ENCODE peak calls at places on chromosomes 6 and 20, in four cellular contexts. One of them, this sample, is unnamed.

GRCh38 chr6:27830212-27830664 is 82.0 kb downstream of the OR2B2 start:
- DNase-seq in IMR-90: no peak
- DNase-seq in GM12878: no peak
- DNase-seq in K562: no peak
- DNase-seq in this sample: peak; percentile 64

GRCh38 chr6:144320746-144321145 is 35.6 kb downstream of the UTRN start:
- DNase-seq in IMR-90: no peak
- DNase-seq in K562: no peak
- DNase-seq in GM12878: no peak
- DNase-seq in this sample: no peak

GRCh38 chr6:152783217-152783878 is 32.8 kb downstream of the VIP start:
- DNase-seq in IMR-90: no peak
- DNase-seq in K562: no peak
- DNase-seq in GM12878: no peak
- DNase-seq in this sample: peak; percentile 6

GRCh38 chr20:58511861-58512260 is 3.3 kb downstream of the APCDD1L start:
- DNase-seq in K562: no peak
- DNase-seq in IMR-90: no peak
- DNase-seq in GM12878: no peak
- DNase-seq in this sample: no peak

GRCh38 chr20:11891827-11892521 is 25.7 kb upstream of the BTBD3 start:
- DNase-seq in K562: peak; percentile 53
- DNase-seq in GM12878: peak; percentile 17
- DNase-seq in IMR-90: peak; percentile 62
- DNase-seq in this sample: peak; percentile 79

GRCh38 chr6:24052632-24053031 is 73.4 kb upstream of the NRSN1 start:
- DNase-seq in GM12878: no peak
- DNase-seq in IMR-90: no peak
- DNase-seq in K562: no peak
- DNase-seq in this sample: no peak

GRCh38 chr6:27771240-27771639 is 141.0 kb downstream of the OR2B2 start:
- DNase-seq in K562: peak; percentile 7
- DNase-seq in GM12878: no peak
- DNase-seq in IMR-90: no peak
- DNase-seq in this sample: no peak

GRCh38 chr20:59074456-59074855 is 31.9 kb upstream of the PRELID3B start:
- DNase-seq in K562: no peak
- DNase-seq in GM12878: no peak
- DNase-seq in IMR-90: peak; percentile 79
- DNase-seq in this sample: no peak

GRCh38 chr20:49938173-49939163 is 2.3 kb downstream of the RNF114 start:
- DNase-seq in IMR-90: peak; percentile 82
- DNase-seq in GM12878: no peak
- DNase-seq in K562: no peak
- DNase-seq in this sample: peak; percentile 49

GRCh38 chr20:20452254-20452676 is 84.4 kb downstream of the INSM1 start:
- DNase-seq in IMR-90: peak; percentile 78
- DNase-seq in GM12878: peak; percentile 63
- DNase-seq in K562: no peak
- DNase-seq in this sample: peak; percentile 83

GRCh38 chr6:14270925-14271791 is 153.6 kb downstream of the CD83 start:
- DNase-seq in GM12878: no peak
- DNase-seq in K562: peak; percentile 53
- DNase-seq in IMR-90: peak; percentile 74
- DNase-seq in this sample: no peak

GRCh38 chr6:125791151-125791819 is 525 bp downstream of the NCOA7 start:
- DNase-seq in K562: peak; percentile 59
- DNase-seq in IMR-90: peak; percentile 52
- DNase-seq in GM12878: no peak
- DNase-seq in this sample: peak; percentile 86

GRCh38 chr20:17960927-17961599 is 7.5 kb downstream of the SNX5 start:
- DNase-seq in K562: no peak
- DNase-seq in GM12878: no peak
- DNase-seq in IMR-90: peak; percentile 66
- DNase-seq in this sample: no peak

DNA sequence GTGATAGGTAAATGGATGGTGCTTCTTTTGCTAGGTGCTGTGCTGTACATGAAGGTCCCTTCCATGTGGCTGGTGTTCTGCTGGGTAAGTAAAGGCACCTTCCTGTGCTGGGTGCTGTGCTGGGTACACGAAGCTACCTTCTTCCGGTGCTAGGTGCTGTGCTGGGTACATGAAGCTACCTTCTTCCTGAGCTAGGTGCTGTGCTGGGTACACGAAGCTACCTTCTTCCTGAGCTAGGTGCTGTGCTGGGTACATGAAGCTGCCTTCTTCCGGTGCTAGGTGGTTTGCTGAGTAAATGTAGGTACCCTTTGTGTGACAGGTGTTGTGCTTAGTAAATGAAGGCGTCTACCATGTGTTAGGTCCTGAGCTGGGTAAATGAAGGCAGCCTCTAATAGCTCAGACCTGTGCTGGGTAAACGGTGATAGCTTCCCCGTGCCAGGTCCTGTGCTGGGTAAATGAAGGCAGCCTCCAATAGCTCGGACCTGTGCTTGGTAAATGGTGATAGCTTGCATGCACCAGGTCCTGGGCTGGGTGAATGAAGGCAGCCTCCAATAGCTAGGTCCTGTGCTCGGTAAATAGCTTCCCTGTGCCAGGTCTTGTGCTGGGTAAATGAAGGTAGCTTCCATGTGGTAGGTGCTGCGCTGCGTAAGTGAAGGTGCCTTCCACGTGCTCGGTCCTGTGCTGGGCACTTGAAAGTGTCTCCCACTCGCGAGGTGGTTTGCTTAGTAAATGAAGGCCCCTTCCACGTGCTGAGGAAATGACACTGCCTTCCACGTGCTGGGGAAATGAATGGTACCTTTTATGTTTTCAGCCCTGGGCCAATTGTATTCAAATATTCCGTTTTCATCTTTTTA is 115.5 kb downstream of the ERMARD start:
- DNase-seq in GM12878: no peak
- DNase-seq in K562: no peak
- DNase-seq in IMR-90: no peak
- DNase-seq in this sample: no peak
- H3K4me2 ChIP-seq in GM12878: no peak overlapping the region
- H3K4me2 ChIP-seq in K562: no peak overlapping the region
- H3K4me2 ChIP-seq in IMR-90: no peak overlapping the region
- H3K4me2 ChIP-seq in this sample: no peak overlapping the region

GRCh38 chr6:65819152-65819551 is 112.1 kb upstream of the EYS start:
- DNase-seq in IMR-90: no peak
- DNase-seq in K562: no peak
- DNase-seq in GM12878: no peak
- DNase-seq in this sample: no peak
- TF ChIP-seq FOS in IMR-90: no peak
- TF ChIP-seq FOS in K562: no peak
- TF ChIP-seq FOS in GM12878: no peak
- TF ChIP-seq FOS in this sample: no peak

GRCh38 chr20:22402550-22402949 is 181.8 kb downstream of the FOXA2 start:
- DNase-seq in GM12878: no peak
- DNase-seq in K562: no peak
- DNase-seq in IMR-90: no peak
- DNase-seq in this sample: no peak

GRCh38 chr20:22400440-22400839 is 183.9 kb downstream of the FOXA2 start:
- DNase-seq in K562: no peak
- DNase-seq in IMR-90: no peak
- DNase-seq in GM12878: no peak
- DNase-seq in this sample: no peak

GRCh38 chr20:22404609-22405170 is 179.7 kb downstream of the FOXA2 start:
- DNase-seq in K562: no peak
- DNase-seq in IMR-90: no peak
- DNase-seq in GM12878: no peak
- DNase-seq in this sample: no peak

GRCh38 chr20:22403860-22404608 is 180.3 kb downstream of the FOXA2 start:
- DNase-seq in IMR-90: no peak
- DNase-seq in GM12878: no peak
- DNase-seq in K562: no peak
- DNase-seq in this sample: no peak

DNA sequence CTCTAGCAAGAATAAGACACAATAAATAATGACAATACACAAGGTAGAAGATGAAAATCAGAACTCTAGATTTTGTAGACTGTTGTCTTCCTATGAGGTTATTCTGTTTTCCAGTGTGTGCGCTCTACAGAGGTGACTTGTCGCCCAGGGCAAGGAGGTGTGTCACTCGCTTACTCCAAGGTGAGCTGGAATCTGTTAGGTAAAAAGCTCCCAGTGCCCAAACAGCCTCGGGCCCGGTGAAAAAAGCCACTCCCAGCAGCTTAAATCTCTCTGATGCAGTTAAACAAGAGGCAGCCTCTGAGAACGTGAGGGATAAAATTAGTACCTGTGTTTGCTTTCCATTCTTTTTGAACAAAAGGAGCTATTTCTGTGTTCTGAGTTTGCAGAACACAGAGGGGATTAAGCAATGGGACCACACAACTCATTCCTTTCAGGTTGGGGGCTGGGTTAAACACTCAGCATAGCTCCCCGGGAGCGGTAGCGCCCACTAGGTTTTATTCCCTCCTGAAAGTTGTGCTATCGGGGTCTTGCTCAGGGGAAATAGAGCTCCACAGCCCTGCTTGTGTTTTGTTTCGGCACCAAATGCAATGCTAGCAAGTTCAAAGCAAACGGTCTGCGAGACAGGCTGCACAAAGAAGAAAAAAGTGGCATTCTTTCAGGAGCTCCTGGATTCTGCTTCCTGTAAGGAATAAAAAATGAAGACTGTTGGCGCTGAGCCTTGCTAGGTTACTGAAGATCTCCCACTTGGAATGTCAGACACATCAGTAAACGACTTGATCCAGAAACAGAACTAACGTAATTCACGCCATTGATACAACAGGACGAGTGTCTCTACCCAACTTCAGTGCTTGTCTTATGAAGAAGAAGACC is 181.1 kb downstream of the FOXA2 start:
- DNase-seq in GM12878: no peak
- DNase-seq in K562: no peak
- DNase-seq in IMR-90: no peak
- DNase-seq in this sample: no peak
- H3K4me2 ChIP-seq in GM12878: peak overlapping the region; percentile 50
- H3K4me2 ChIP-seq in K562: peak overlapping the region; percentile 81
- H3K4me2 ChIP-seq in IMR-90: peak overlapping the region; percentile 64
- H3K4me2 ChIP-seq in this sample: no peak overlapping the region

DNA sequence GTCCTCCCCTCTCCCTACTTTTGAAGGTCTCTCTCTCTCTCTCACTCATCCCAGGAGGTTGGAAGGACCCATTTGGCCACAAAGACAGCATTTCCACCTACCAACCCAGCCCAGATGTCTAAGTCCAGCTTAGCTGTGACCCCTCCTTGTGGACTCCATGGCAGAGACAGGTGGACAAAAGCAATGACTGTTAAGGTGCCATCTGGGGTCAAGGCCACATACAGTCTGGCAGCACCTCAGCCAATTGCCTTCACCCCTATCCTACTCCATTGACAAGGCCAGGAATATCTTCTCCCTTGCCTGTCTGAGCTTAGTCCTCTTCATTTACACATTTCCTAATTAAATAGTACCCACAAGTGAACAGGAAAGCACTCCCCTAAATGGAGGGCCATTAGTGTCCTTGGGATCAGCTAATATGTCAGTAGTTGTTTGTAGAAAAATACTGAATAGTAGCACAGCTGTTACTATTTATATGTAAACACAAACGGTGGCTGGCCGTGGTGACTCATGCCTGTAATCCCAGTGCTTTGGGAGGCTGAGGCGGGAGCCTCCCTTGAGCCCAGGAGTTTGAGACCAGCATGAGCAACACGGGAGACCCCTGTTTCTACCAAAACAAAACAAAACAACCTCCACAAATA is 28.8 kb downstream of the GCM1 start:
- DNase-seq in GM12878: no peak
- DNase-seq in IMR-90: peak; percentile 58
- DNase-seq in K562: no peak
- DNase-seq in this sample: no peak
- TF ChIP-seq FOS in GM12878: no peak
- TF ChIP-seq FOS in IMR-90: peak; percentile 55
- TF ChIP-seq FOS in K562: no peak
- TF ChIP-seq FOS in this sample: no peak

This sample was measured in endothelial cell of umbilical vein.